ENCODE peak calls at places on chromosomes 11 and 22, in four cellular contexts. X is tibial nerve, E is prostate gland, O is fibroblast of lung. A is an unnamed sample.

GRCh38 chr11:101128571-101129202 is 926 bp downstream of the PGR start:
- DNase-seq in X (no peak), E (no peak), O (no peak), A (no peak)

GRCh38 chr11:69449320-69450063 is 32.0 kb upstream of the LINC01488 start:
- DNase-seq in X (no peak), E (no peak), O (peak; percentile 51), A (no peak)

GRCh38 chr11:116207349-116207748 is 565.4 kb downstream of the BUD13 start:
- DNase-seq in X (no peak), E (no peak), O (no peak), A (no peak)

GRCh38 chr11:33701831-33702230 is 1.2 kb upstream of the C11orf91 start:
- DNase-seq in X (peak; percentile 57), E (no peak), O (peak; percentile 88), A (no peak)

GRCh38 chr11:86802601-86803051 is 2.3 kb downstream of the PRSS23 start:
- DNase-seq in X (no peak), E (peak; percentile 28), O (peak; percentile 66), A (no peak)

GRCh38 chr11:36774603-36775002 is 176.6 kb upstream of the RAG2 start:
- DNase-seq in X (no peak), E (no peak), O (peak; percentile 45), A (no peak)

GRCh38 chr11:83241291-83241946 is 44.7 kb downstream of the CCDC90B start:
- DNase-seq in X (peak; percentile 67), E (peak; percentile 52), O (peak; percentile 70), A (no peak)

GRCh38 chr11:107969219-107969618 is 39.5 kb upstream of the CUL5 start:
- DNase-seq in X (no peak), E (no peak), O (no peak), A (no peak)

GRCh38 chr11:109197656-109198055 is 224.3 kb upstream of the C11orf87 start:
- DNase-seq in X (no peak), E (no peak), O (no peak), A (no peak)

GRCh38 chr11:44003736-44004451 is 43.9 kb upstream of the ACCSL start:
- DNase-seq in X (no peak), E (no peak), O (no peak), A (no peak)

GRCh38 chr11:35343033-35343598 is 76.2 kb downstream of the SLC1A2 start:
- DNase-seq in X (no peak), E (no peak), O (no peak), A (no peak)

GRCh38 chr22:19303785-19304184 is 12.3 kb upstream of the CLTCL1 start:
- DNase-seq in X (no peak), E (no peak), O (no peak), A (no peak)

GRCh38 chr22:45451988-45452387 is 38.5 kb downstream of the RIBC2 start:
- DNase-seq in X (no peak), E (no peak), O (no peak), A (no peak)

GRCh38 chr11:68803766-68804165 is 38.0 kb downstream of the CPT1A start:
- DNase-seq in X (no peak), E (no peak), O (no peak), A (no peak)

GRCh38 chr11:9664276-9665171 is 647 bp downstream of the SWAP70 start:
- DNase-seq in X (peak; percentile 50), E (peak; percentile 19), O (peak; percentile 54), A (peak; percentile 28)

GRCh38 chr11:117928818-117929567 is at the start of gene TMPRSS13:
- DNase-seq in X (no peak), E (peak; percentile 78), O (no peak), A (no peak)

GRCh38 chr11:69250503-69251393 is 43.2 kb upstream of the MYEOV start:
- DNase-seq in X (no peak), E (no peak), O (no peak), A (no peak)

GRCh38 chr11:134512791-134513538 is 100.9 kb upstream of the B3GAT1 start:
- DNase-seq in X (no peak), E (no peak), O (no peak), A (no peak)

GRCh38 chr11:128515086-128515485 is 72.3 kb downstream of the ETS1 start:
- DNase-seq in X (no peak), E (no peak), O (no peak), A (no peak)

GRCh38 chr11:75654314-75654713 is 14.5 kb downstream of the MAP6 start:
- DNase-seq in X (no peak), E (no peak), O (no peak), A (no peak)

GRCh38 chr11:45333023-45333422 is 46.9 kb upstream of the SYT13 start:
- DNase-seq in X (no peak), E (no peak), O (no peak), A (no peak)

GRCh38 chr11:2523821-2524391 is 79.1 kb downstream of the KCNQ1 start:
- DNase-seq in X (no peak), E (no peak), O (no peak), A (no peak)

GRCh38 chr22:20101638-20102037 is 14.3 kb upstream of the RANBP1 start:
- DNase-seq in X (no peak), E (no peak), O (no peak), A (no peak)

GRCh38 chr11:3196161-3197043 is 22.2 kb downstream of the MRGPRG start:
- DNase-seq in X (no peak), E (no peak), O (no peak), A (no peak)

GRCh38 chr11:114610984-114611944 is 15.7 kb upstream of the NXPE4 start:
- DNase-seq in X (no peak), E (peak; percentile 2), O (peak; percentile 1), A (no peak)

GRCh38 chr11:11816511-11817319 is 25.1 kb upstream of the USP47 start:
- DNase-seq in X (no peak), E (no peak), O (peak; percentile 78), A (no peak)

GRCh38 chr22:40325315-40325714 is 21.0 kb upstream of the ADSL start:
- DNase-seq in X (no peak), E (no peak), O (no peak), A (peak; percentile 69)

GRCh38 chr11:14372011-14372410 is 13.0 kb upstream of the RRAS2 start:
- DNase-seq in X (no peak), E (no peak), O (no peak), A (no peak)

GRCh38 chr11:27084407-27084985 is 43.9 kb downstream of the BBOX1 start:
- DNase-seq in X (no peak), E (no peak), O (peak; percentile 33), A (no peak)

GRCh38 chr11:117126223-117126965 is 17.7 kb upstream of the PAFAH1B2 start:
- DNase-seq in X (no peak), E (no peak), O (no peak), A (no peak)

GRCh38 chr22:37266581-37267127 is 15.7 kb upstream of the CYTH4 start:
- DNase-seq in X (no peak), E (no peak), O (no peak), A (no peak)

GRCh38 chr11:111733009-111733408 is 33.2 kb downstream of the PPP2R1B start:
- DNase-seq in X (peak; percentile 37), E (no peak), O (peak; percentile 73), A (no peak)

GRCh38 chr11:11215944-11216343 is 137.1 kb downstream of the CSNK2A3 start:
- DNase-seq in X (no peak), E (no peak), O (no peak), A (no peak)

DNA sequence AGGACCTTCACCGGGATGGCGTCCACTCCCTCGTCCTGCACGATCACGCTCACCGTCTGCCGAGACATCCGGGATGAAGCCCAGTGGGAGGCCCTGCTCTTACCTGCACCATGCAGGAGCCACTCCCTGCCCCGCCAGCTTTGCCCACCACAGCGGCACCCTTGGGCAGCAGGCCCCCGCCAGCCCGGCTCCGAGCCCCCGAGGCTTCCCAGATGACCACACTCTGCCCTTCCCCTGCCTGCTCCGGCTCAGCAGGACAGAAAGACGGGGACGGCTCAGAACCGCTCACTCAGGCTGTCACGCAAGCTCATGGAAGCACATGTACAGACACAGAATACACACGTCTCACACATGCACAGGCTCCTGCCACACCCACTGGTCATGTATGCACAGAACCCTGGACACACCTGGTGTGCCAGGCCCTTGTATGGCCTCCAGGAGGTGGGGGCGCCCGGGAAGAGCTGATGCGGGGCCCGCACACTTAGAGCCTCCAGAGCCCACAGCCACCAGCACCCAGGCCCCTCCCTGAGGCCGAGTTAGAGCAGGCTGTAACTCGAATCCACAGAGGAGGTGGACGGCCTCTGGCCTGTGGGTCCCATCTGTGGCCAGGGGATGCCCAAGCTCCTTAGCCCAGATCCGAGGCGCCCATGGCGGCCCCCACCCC is 8.9 kb upstream of the MAPK11 start:
- DNase-seq in X (no peak), E (no peak), O (no peak), A (no peak)
- H3K36me3 ChIP-seq in X (peaks cover 28% of the 10 kb centered on the region), E (peaks cover 40% of the 10 kb centered on the region), O (peaks cover 75% of the 10 kb centered on the region), A (no peaks in the 10 kb centered on the region)

GRCh38 chr11:133157180-133157579 is 375.1 kb downstream of the OPCML start:
- DNase-seq in X (no peak), E (no peak), O (no peak), A (no peak)
- TF ChIP-seq CTCF in X (no peak), E (no peak), O (no peak), A (no peak)

DNA sequence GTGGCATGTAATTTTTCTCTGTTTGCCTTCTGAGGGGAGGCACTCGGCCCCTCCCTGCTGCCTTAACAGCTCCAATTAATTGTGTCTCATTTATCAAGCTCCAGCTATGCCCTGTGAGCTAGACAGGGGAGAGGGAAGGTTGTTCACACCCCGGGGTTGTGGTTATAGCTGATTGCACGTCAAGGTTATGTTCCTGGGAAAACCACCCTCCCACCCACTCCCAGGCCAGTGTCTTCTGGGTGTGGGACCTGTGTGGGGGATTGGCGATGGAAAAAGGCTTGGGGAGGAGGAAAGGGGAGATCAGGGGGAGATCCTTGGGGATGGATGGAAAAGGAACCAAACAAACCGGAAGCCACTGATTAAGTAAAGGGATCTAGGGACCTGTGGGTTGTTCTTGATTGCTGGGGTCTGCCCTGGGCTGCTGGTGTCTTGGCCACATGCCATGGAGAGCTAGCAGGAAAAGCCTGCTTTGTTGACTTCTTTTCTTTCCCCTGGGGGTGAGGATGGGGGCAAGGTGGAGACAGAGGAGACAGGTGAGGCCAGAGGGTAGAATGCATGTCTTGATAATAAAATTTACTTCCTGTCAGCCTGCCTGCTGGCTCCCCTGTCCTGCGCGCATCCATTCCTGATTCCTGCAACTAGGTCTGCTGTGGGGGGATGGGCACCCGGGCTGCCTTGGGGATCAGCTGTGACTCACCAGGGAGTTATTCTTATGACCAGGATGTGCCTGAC is 13.5 kb upstream of the SORL1-AS1 start:
- DNase-seq in X (peak; percentile 58), E (peak; percentile 99), O (peak; percentile 93), A (no peak)
- H3K36me3 ChIP-seq in X (no peaks in the 10 kb centered on the region), E (no peaks in the 10 kb centered on the region), O (no peaks in the 10 kb centered on the region), A (peaks cover 18% of the 10 kb centered on the region)

DNA sequence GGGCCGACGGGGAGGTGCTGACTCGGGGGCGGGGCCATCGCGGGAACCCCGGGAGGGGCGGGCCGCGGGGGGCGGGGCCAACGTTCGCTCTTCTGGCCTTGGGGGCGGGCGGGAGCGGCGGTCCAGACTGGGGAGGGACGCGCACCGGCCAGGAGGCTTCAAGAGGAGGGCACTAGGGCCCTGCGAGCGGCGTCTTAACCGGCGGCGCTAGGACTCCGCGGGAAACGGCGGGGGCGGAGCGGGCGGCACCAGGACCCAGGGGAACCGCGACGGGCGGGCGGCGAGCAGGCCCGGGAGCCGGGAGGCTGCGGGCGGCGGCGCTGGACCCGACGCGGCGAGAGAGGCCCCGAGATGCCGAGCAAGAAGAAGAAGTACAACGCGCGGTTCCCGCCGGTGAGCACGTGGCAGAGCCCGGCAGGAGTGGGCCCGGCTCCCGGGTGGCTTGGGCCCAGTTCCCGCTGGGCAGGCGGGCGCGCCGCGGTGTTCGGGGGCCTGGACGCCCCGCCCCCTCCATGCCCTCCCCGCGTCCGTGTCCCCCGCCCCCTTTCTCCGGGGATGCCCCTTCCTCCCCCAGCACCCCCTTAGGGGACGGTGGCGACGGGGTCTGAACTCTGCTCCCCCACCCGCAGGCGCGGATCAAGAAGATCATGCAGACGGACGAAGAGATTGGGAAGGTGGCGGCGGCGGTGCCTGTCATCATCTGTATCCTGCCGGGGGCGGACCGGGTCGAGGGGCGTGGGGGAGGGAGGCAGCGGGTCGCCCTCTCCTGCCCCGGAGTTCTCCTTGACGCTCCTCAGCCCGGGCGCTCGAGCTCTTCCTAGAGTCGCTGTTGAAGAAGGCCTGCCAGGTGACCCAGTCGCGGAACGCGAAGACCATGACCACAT is at the start of gene DRAP1:
- DNase-seq in X (peak; percentile 94), E (peak; percentile 99), O (peak; percentile 98), A (peak; percentile 99)
- TF ChIP-seq CTCF in X (no peak), E (peak; percentile 12), O (no peak), A (no peak)